ENCODE peak calls at places on chromosomes 2 and 18, in seven cellular contexts. One of them, this sample, is unnamed.

GRCh38 chr2:42297322-42297936 is 63.6 kb downstream of the COX7A2L start:
- DNase-seq in PC-3: no peak
- DNase-seq in IMR-90: no peak
- DNase-seq in CD4-positive, alpha-beta memory T cell: peak; percentile 63
- DNase-seq in OCI-LY7: peak; percentile 75
- DNase-seq in esophagus squamous epithelium: no peak
- DNase-seq in PC-9: no peak
- DNase-seq in this sample: no peak

GRCh38 chr18:79554945-79555645 is 124.5 kb upstream of the CTDP1 start:
- DNase-seq in PC-3: no peak
- DNase-seq in IMR-90: no peak
- DNase-seq in CD4-positive, alpha-beta memory T cell: no peak
- DNase-seq in OCI-LY7: no peak
- DNase-seq in esophagus squamous epithelium: no peak
- DNase-seq in PC-9: no peak
- DNase-seq in this sample: no peak

GRCh38 chr2:170739507-170740046 is 24.4 kb downstream of the SP5 start:
- DNase-seq in PC-3: peak; percentile 62
- DNase-seq in IMR-90: no peak
- DNase-seq in CD4-positive, alpha-beta memory T cell: no peak
- DNase-seq in OCI-LY7: no peak
- DNase-seq in esophagus squamous epithelium: no peak
- DNase-seq in PC-9: no peak
- DNase-seq in this sample: no peak

GRCh38 chr2:70201225-70201768 is 10.5 kb upstream of the C2orf42 start:
- DNase-seq in PC-3: no peak
- DNase-seq in IMR-90: no peak
- DNase-seq in CD4-positive, alpha-beta memory T cell: no peak
- DNase-seq in OCI-LY7: no peak
- DNase-seq in esophagus squamous epithelium: no peak
- DNase-seq in PC-9: no peak
- DNase-seq in this sample: no peak

GRCh38 chr18:49206717-49207116 is 253.7 kb downstream of the DYM start:
- DNase-seq in PC-3: no peak
- DNase-seq in IMR-90: peak; percentile 17
- DNase-seq in CD4-positive, alpha-beta memory T cell: no peak
- DNase-seq in OCI-LY7: peak; percentile 16
- DNase-seq in esophagus squamous epithelium: no peak
- DNase-seq in PC-9: no peak
- DNase-seq in this sample: peak; percentile 45

GRCh38 chr2:236656721-236657120 is 87.1 kb downstream of the ACKR3 start:
- DNase-seq in PC-3: no peak
- DNase-seq in IMR-90: no peak
- DNase-seq in CD4-positive, alpha-beta memory T cell: no peak
- DNase-seq in OCI-LY7: no peak
- DNase-seq in esophagus squamous epithelium: no peak
- DNase-seq in PC-9: no peak
- DNase-seq in this sample: no peak

GRCh38 chr18:23634692-23635091 is 28.0 kb downstream of the ANKRD29 start:
- DNase-seq in PC-3: no peak
- DNase-seq in IMR-90: no peak
- DNase-seq in CD4-positive, alpha-beta memory T cell: no peak
- DNase-seq in OCI-LY7: no peak
- DNase-seq in esophagus squamous epithelium: no peak
- DNase-seq in PC-9: no peak
- DNase-seq in this sample: no peak

GRCh38 chr2:230749111-230749510 is 36.5 kb downstream of the CAB39 start:
- DNase-seq in PC-3: no peak
- DNase-seq in IMR-90: peak; percentile 67
- DNase-seq in CD4-positive, alpha-beta memory T cell: no peak
- DNase-seq in OCI-LY7: no peak
- DNase-seq in esophagus squamous epithelium: no peak
- DNase-seq in PC-9: no peak
- DNase-seq in this sample: peak; percentile 68

GRCh38 chr2:179861027-179861776 is at the start of gene ZNF385B:
- DNase-seq in PC-3: peak; percentile 37
- DNase-seq in IMR-90: peak; percentile 3
- DNase-seq in CD4-positive, alpha-beta memory T cell: no peak
- DNase-seq in OCI-LY7: peak; percentile 83
- DNase-seq in esophagus squamous epithelium: no peak
- DNase-seq in PC-9: peak; percentile 59
- DNase-seq in this sample: peak; percentile 54

GRCh38 chr2:101500175-101500574 is 25.3 kb upstream of the RFX8 start:
- DNase-seq in PC-3: no peak
- DNase-seq in IMR-90: peak; percentile 74
- DNase-seq in CD4-positive, alpha-beta memory T cell: no peak
- DNase-seq in OCI-LY7: no peak
- DNase-seq in esophagus squamous epithelium: no peak
- DNase-seq in PC-9: no peak
- DNase-seq in this sample: peak; percentile 40

GRCh38 chr2:37705191-37705590 is 33.7 kb upstream of the CDC42EP3 start:
- DNase-seq in PC-3: peak; percentile 10
- DNase-seq in IMR-90: peak; percentile 21
- DNase-seq in CD4-positive, alpha-beta memory T cell: no peak
- DNase-seq in OCI-LY7: no peak
- DNase-seq in esophagus squamous epithelium: no peak
- DNase-seq in PC-9: no peak
- DNase-seq in this sample: peak; percentile 51

GRCh38 chr2:132774189-132774588 is 104.2 kb upstream of the LYPD1 start:
- DNase-seq in PC-3: no peak
- DNase-seq in IMR-90: peak; percentile 37
- DNase-seq in CD4-positive, alpha-beta memory T cell: no peak
- DNase-seq in OCI-LY7: no peak
- DNase-seq in esophagus squamous epithelium: no peak
- DNase-seq in PC-9: no peak
- DNase-seq in this sample: no peak

GRCh38 chr18:36578871-36579270 is 249.9 kb downstream of the TPGS2 start:
- DNase-seq in PC-3: no peak
- DNase-seq in IMR-90: peak; percentile 62
- DNase-seq in CD4-positive, alpha-beta memory T cell: no peak
- DNase-seq in OCI-LY7: no peak
- DNase-seq in esophagus squamous epithelium: no peak
- DNase-seq in PC-9: no peak
- DNase-seq in this sample: peak; percentile 51

GRCh38 chr2:138474093-138474834 is 27.3 kb upstream of the SPOPL start:
- DNase-seq in PC-3: no peak
- DNase-seq in IMR-90: no peak
- DNase-seq in CD4-positive, alpha-beta memory T cell: no peak
- DNase-seq in OCI-LY7: no peak
- DNase-seq in esophagus squamous epithelium: no peak
- DNase-seq in PC-9: no peak
- DNase-seq in this sample: no peak

GRCh38 chr2:201105759-201106158 is 10.2 kb upstream of the CFLAR start:
- DNase-seq in PC-3: no peak
- DNase-seq in IMR-90: no peak
- DNase-seq in CD4-positive, alpha-beta memory T cell: no peak
- DNase-seq in OCI-LY7: no peak
- DNase-seq in esophagus squamous epithelium: no peak
- DNase-seq in PC-9: no peak
- DNase-seq in this sample: no peak

GRCh38 chr2:222653280-222653679 is 2.6 kb downstream of the FARSB start:
- DNase-seq in PC-3: no peak
- DNase-seq in IMR-90: no peak
- DNase-seq in CD4-positive, alpha-beta memory T cell: no peak
- DNase-seq in OCI-LY7: no peak
- DNase-seq in esophagus squamous epithelium: no peak
- DNase-seq in PC-9: no peak
- DNase-seq in this sample: no peak

GRCh38 chr2:168320267-168320666 is 72.9 kb upstream of the STK39 start:
- DNase-seq in PC-3: peak; percentile 73
- DNase-seq in IMR-90: no peak
- DNase-seq in CD4-positive, alpha-beta memory T cell: no peak
- DNase-seq in OCI-LY7: no peak
- DNase-seq in esophagus squamous epithelium: no peak
- DNase-seq in PC-9: no peak
- DNase-seq in this sample: peak; percentile 33

GRCh38 chr2:7281348-7281747 is 364.1 kb downstream of the RNF144A start:
- DNase-seq in PC-3: no peak
- DNase-seq in IMR-90: no peak
- DNase-seq in CD4-positive, alpha-beta memory T cell: no peak
- DNase-seq in OCI-LY7: no peak
- DNase-seq in esophagus squamous epithelium: no peak
- DNase-seq in PC-9: no peak
- DNase-seq in this sample: no peak

GRCh38 chr18:29925566-29925965 is 1117.0 kb downstream of the DSC3 start:
- DNase-seq in PC-3: no peak
- DNase-seq in IMR-90: no peak
- DNase-seq in CD4-positive, alpha-beta memory T cell: no peak
- DNase-seq in OCI-LY7: no peak
- DNase-seq in esophagus squamous epithelium: no peak
- DNase-seq in PC-9: no peak
- DNase-seq in this sample: no peak

GRCh38 chr2:191202209-191202721 is 42.9 kb upstream of the MYO1B start:
- DNase-seq in PC-3: peak; percentile 23
- DNase-seq in IMR-90: peak; percentile 89
- DNase-seq in CD4-positive, alpha-beta memory T cell: no peak
- DNase-seq in OCI-LY7: no peak
- DNase-seq in esophagus squamous epithelium: no peak
- DNase-seq in PC-9: no peak
- DNase-seq in this sample: peak; percentile 87

GRCh38 chr18:39946623-39947061 is 2008.4 kb upstream of the PIK3C3 start:
- DNase-seq in PC-3: peak; percentile 81
- DNase-seq in IMR-90: peak; percentile 76
- DNase-seq in CD4-positive, alpha-beta memory T cell: no peak
- DNase-seq in OCI-LY7: no peak
- DNase-seq in esophagus squamous epithelium: no peak
- DNase-seq in PC-9: peak; percentile 58
- DNase-seq in this sample: peak; percentile 88

GRCh38 chr2:119719261-119719627 is 40.2 kb downstream of the TMEM177 start:
- DNase-seq in PC-3: no peak
- DNase-seq in IMR-90: no peak
- DNase-seq in CD4-positive, alpha-beta memory T cell: no peak
- DNase-seq in OCI-LY7: no peak
- DNase-seq in esophagus squamous epithelium: no peak
- DNase-seq in PC-9: no peak
- DNase-seq in this sample: no peak

GRCh38 chr2:3144856-3145255 is 232.8 kb downstream of the EIPR1 start:
- DNase-seq in PC-3: no peak
- DNase-seq in IMR-90: no peak
- DNase-seq in CD4-positive, alpha-beta memory T cell: no peak
- DNase-seq in OCI-LY7: no peak
- DNase-seq in esophagus squamous epithelium: no peak
- DNase-seq in PC-9: no peak
- DNase-seq in this sample: no peak
- H3K4me3 ChIP-seq in PC-3: no peak overlapping the region
- H3K4me3 ChIP-seq in IMR-90: no peak overlapping the region
- H3K4me3 ChIP-seq in CD4-positive, alpha-beta memory T cell: no peak overlapping the region
- H3K4me3 ChIP-seq in OCI-LY7: no peak overlapping the region
- H3K4me3 ChIP-seq in esophagus squamous epithelium: no peak overlapping the region
- H3K4me3 ChIP-seq in PC-9: no peak overlapping the region
- H3K4me3 ChIP-seq in this sample: no peak overlapping the region

DNA sequence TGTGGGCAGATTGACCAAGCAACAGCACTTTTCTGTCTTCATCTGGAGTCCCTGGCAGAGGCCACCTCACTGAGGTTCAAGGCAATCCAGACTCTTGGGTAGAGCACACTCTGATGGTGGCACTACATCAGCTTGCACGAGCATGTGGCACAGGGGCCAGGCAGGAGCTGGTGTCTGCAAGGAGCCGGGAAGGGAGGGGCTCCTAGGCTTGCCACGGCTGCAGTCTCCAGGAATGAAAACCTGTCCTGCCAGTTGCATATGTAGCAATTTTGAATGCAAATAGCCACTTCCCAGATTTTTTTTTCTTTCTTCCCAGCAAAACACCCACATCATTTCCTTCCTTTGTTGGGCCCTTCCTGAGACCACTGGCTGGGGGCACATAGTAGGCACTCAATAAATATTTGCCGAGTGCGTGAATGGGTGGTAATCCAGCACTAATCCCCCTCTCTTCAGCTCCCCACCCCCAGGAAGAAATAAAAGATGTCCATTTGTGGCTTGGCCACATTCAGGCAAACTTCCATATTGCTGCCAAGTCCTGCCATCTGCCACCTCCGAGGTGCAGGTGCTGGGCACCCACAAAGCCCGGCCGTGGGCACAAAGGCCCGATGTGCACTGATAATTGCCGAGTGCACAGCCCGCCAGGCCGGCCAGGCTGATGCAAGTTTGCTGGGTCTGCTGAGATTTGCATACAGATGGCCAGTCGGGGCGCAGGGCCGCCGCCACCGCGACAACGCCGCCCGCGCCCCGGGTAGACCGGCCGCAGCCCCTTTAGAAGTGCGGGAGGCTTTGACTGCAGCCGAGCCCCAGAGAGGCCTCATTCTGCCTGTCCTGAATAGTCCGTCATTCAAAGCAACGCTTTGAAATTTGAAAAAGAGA is 72.5 kb downstream of the MYCN start:
- DNase-seq in PC-3: peak; percentile 43
- DNase-seq in IMR-90: no peak
- DNase-seq in CD4-positive, alpha-beta memory T cell: no peak
- DNase-seq in OCI-LY7: no peak
- DNase-seq in esophagus squamous epithelium: no peak
- DNase-seq in PC-9: peak; percentile 8
- DNase-seq in this sample: no peak
- H3K27ac ChIP-seq in PC-3: no peak overlapping the region
- H3K27ac ChIP-seq in IMR-90: no peak overlapping the region
- H3K27ac ChIP-seq in CD4-positive, alpha-beta memory T cell: no peak overlapping the region
- H3K27ac ChIP-seq in OCI-LY7: no peak overlapping the region
- H3K27ac ChIP-seq in esophagus squamous epithelium: no peak overlapping the region
- H3K27ac ChIP-seq in PC-9: no peak overlapping the region
- H3K27ac ChIP-seq in this sample: no peak overlapping the region

DNA sequence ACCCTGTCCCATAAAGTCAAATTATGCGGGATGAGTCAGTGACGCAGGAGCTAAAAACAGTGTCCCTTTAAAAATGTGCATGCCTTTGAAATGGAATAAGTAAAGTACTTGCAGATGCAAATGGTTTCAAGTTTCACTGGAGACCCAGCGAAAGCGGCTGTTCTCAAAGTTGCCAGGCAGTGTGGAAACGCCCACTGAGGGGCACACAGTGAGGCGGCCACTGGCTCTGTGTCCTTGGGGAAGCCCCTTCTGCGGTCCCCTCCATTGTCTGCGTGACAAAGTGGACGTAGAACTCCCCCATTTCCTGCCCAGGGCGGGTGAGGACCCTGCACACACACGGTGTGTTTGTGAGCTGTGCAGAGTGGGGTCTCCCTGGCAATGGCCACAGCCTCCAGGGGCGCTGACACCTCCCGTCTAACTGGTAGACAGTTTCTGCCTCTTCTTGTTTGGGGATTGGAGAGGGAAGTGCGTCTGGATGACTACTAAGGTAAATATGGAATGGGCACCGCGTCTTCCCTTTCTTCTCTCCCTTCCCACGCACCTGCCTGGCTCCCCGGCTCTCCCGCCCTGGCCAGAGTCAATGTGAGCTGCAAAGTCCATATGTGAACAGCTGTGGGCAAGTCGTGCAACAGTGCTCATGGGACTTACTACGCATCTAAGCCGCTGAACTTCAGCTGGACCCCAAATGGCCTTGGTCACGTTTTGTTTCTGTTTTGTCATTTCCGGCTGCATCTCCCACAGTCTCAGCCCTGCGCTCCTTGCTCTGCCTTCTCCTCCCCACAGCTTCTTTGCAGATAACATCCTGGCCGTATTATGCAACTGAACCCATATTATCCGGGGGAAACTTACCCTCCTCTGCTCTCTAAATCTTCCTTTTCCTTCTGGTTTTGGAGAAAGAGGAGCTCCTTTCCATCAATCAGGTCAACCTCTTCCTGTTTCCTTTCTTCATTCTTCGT is 33.7 kb upstream of the ZNF516 start:
- DNase-seq in PC-3: no peak
- DNase-seq in IMR-90: peak; percentile 83
- DNase-seq in CD4-positive, alpha-beta memory T cell: no peak
- DNase-seq in OCI-LY7: no peak
- DNase-seq in esophagus squamous epithelium: no peak
- DNase-seq in PC-9: peak; percentile 13
- DNase-seq in this sample: peak; percentile 70
- H3K4me3 ChIP-seq in PC-3: no peak overlapping the region
- H3K4me3 ChIP-seq in IMR-90: peak overlapping the region; percentile 20
- H3K4me3 ChIP-seq in CD4-positive, alpha-beta memory T cell: no peak overlapping the region
- H3K4me3 ChIP-seq in OCI-LY7: no peak overlapping the region
- H3K4me3 ChIP-seq in esophagus squamous epithelium: peak overlapping the region; percentile 61
- H3K4me3 ChIP-seq in PC-9: peak overlapping the region; percentile 49
- H3K4me3 ChIP-seq in this sample: peak overlapping the region; percentile 77

GRCh38 chr18:31891566-31891965 is 51.4 kb downstream of the TRAPPC8 start:
- DNase-seq in PC-3: no peak
- DNase-seq in IMR-90: no peak
- DNase-seq in CD4-positive, alpha-beta memory T cell: no peak
- DNase-seq in OCI-LY7: no peak
- DNase-seq in esophagus squamous epithelium: no peak
- DNase-seq in PC-9: no peak
- DNase-seq in this sample: no peak
- H3K27ac ChIP-seq in PC-3: no peak overlapping the region
- H3K27ac ChIP-seq in IMR-90: no peak overlapping the region
- H3K27ac ChIP-seq in CD4-positive, alpha-beta memory T cell: no peak overlapping the region
- H3K27ac ChIP-seq in OCI-LY7: no peak overlapping the region
- H3K27ac ChIP-seq in esophagus squamous epithelium: no peak overlapping the region
- H3K27ac ChIP-seq in PC-9: no peak overlapping the region
- H3K27ac ChIP-seq in this sample: no peak overlapping the region